ENCODE peak calls at places on chromosomes 16 and 17, in seven cellular contexts. O, D, L, S, T, B and F are unnamed samples.

GRCh38 chr17:76588182-76588581 is 2.5 kb upstream of the ST6GALNAC2 start:
- DNase-seq in O (no peak), D (no peak), L (no peak), S (no peak), T (no peak), B (no peak), F (no peak)

GRCh38 chr17:39517224-39517623 is 55.9 kb downstream of the CDK12 start:
- DNase-seq in O (no peak), D (no peak), L (no peak), S (no peak), T (no peak), B (no peak), F (no peak)

GRCh38 chr16:47884131-47884725 is 271.6 kb downstream of the ABCC12 start:
- DNase-seq in O (no peak), D (peak), L (no peak), S (no peak), T (no peak), B (no peak), F (no peak)

GRCh38 chr17:65171753-65172152 is 34.6 kb downstream of the RGS9 start:
- DNase-seq in O (no peak), D (no peak), L (no peak), S (no peak), T (no peak), B (no peak), F (no peak)

GRCh38 chr16:13176711-13177110 is 275.3 kb downstream of the SHISA9 start:
- DNase-seq in O (no peak), D (no peak), L (no peak), S (no peak), T (no peak), B (no peak), F (no peak)

GRCh38 chr16:23182675-23183485 is at the start of gene SCNN1G:
- DNase-seq in O (no peak), D (peak), L (no peak), S (no peak), T (no peak), B (no peak), F (peak)

GRCh38 chr17:13337864-13338371 is 263.8 kb downstream of the HS3ST3A1 start:
- DNase-seq in O (peak), D (no peak), L (no peak), S (peak), T (peak), B (no peak), F (peak)

GRCh38 chr17:77830816-77831490 is 127.5 kb upstream of the TNRC6C start:
- DNase-seq in O (no peak), D (no peak), L (no peak), S (no peak), T (no peak), B (no peak), F (no peak)

GRCh38 chr17:79993390-79994221 is 42.1 kb downstream of the TBC1D16 start:
- DNase-seq in O (no peak), D (peak), L (peak), S (no peak), T (peak), B (no peak), F (peak)
- TF ChIP-seq SP1 in O (no peak), D (no peak), L (no peak), S (no peak), T (no peak), B (no peak), F (no peak)

GRCh38 chr16:67741118-67741517 is 22.0 kb upstream of the GFOD2 start:
- DNase-seq in O (no peak), D (no peak), L (no peak), S (no peak), T (no peak), B (no peak), F (no peak)
- TF ChIP-seq SP1 in O (no peak), D (no peak), L (no peak), S (no peak), T (no peak), B (no peak), F (no peak)

GRCh38 chr16:72066747-72067146 is 3.7 kb downstream of the HPR start:
- DNase-seq in O (peak), D (no peak), L (no peak), S (peak), T (peak), B (no peak), F (peak)
- TF ChIP-seq SP1 in O (no peak), D (no peak), L (no peak), S (no peak), T (no peak), B (no peak), F (no peak)

GRCh38 chr17:57112994-57113393 is 27.9 kb downstream of the AKAP1 start:
- DNase-seq in O (peak), D (no peak), L (no peak), S (no peak), T (no peak), B (no peak), F (no peak)
- TF ChIP-seq SP1 in O (no peak), D (no peak), L (no peak), S (no peak), T (no peak), B (no peak), F (no peak)

DNA sequence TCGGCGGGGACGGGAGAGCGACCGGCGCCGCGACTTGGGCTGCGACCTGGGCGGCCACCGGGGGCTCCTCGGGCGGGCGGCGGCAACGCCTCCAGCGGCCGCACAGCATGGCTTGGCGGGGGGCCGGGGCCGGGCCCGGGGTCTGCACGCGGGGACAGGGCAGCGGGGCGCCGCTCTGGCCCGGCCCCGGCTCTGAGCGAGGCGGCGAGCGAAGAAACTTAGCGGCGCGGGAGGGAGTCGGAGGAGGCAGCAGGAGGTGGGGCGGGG is at the start of gene PLCD3:
- DNase-seq in O (no peak), D (no peak), L (no peak), S (no peak), T (no peak), B (no peak), F (no peak)
- TF ChIP-seq SP1 in O (no peak), D (no peak), L (no peak), S (no peak), T (no peak), B (no peak), F (no peak)

DNA sequence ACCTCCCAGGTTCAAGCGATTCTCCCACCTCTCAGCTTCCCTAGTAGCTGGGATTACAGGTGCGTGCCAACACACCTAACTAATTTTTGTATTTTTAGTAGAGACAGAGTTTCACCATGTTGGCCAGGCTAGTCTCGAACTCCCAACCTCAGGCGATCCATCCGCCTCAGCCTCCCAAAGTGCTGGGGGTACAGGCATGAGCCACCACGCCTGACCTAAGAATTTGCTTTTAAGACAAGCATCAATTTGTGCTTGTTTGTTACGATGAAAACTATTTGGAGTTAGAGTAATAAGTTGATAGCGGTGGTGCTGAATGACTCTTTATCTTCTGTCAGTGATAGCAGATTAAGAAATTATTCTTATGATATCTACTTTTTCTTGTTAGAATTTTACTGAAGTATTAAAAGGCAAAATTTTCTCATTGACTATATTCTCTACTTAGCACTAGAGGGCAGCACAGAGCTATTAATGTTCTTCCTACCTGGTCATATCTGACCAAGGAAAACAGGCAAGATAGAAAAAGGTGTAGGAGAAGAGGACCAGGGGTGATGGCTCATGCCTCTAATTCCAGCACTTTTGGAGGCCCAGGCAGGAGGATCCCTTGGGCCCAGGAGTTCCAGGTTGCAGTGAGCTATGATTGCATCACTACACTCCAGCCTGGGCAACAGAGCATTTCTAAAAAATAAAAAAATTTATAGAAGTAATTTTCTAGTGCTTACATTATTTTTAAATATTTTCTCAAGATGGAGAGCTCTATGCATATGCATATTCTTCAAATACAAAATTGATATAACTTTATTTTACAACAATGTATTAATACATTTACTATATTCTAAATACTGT is 24.5 kb downstream of the STXBP4 start:
- DNase-seq in O (peak), D (no peak), L (no peak), S (peak), T (peak), B (no peak), F (peak)
- TF ChIP-seq SP1 in O (no peak), D (no peak), L (no peak), S (no peak), T (no peak), B (no peak), F (no peak)